ENCODE peak calls at places on chromosomes 12 and 14, in four cellular contexts. J is M059J; B is skeletal muscle cell; D is effector CD4-positive, alpha-beta T cell. L is an unnamed sample.

GRCh38 chr14:72457641-72458040 is 436.3 kb downstream of the DPF3 start:
- DNase-seq in D (no peak), B (peak), J (peak), L (peak)

GRCh38 chr12:125889742-125890141 is 824.5 kb downstream of the AACS start:
- DNase-seq in B (no peak), J (no peak), D (no peak), L (no peak)

GRCh38 chr14:65472189-65472588 is 59.7 kb downstream of the FUT8 start:
- DNase-seq in D (no peak), B (no peak), J (peak), L (no peak)

GRCh38 chr12:16880864-16881285 is 274.9 kb upstream of the LMO3 start:
- DNase-seq in D (no peak), B (no peak), J (no peak), L (no peak)

GRCh38 chr14:69542311-69542710 is 32.4 kb downstream of the CCDC177 start:
- DNase-seq in J (no peak), D (no peak), B (no peak), L (no peak)

GRCh38 chr12:48390026-48390425 is 39.3 kb upstream of the ZNF641 start:
- DNase-seq in B (no peak), J (no peak), D (no peak), L (no peak)

GRCh38 chr12:98253207-98253606 is 262.2 kb upstream of the TMPO start:
- DNase-seq in B (no peak), D (no peak), J (no peak), L (no peak)

GRCh38 chr12:117850048-117850447 is 118.7 kb downstream of the KSR2 start:
- DNase-seq in B (no peak), J (peak), D (no peak), L (no peak)

GRCh38 chr14:102474934-102475333 is 34.6 kb downstream of the ANKRD9 start:
- DNase-seq in D (no peak), B (no peak), J (no peak), L (no peak)

GRCh38 chr12:53684654-53685220 is 8.9 kb upstream of the ATP5MC2 start:
- DNase-seq in J (no peak), D (no peak), B (no peak), L (no peak)

L was measured in HS-5.